ENCODE peak calls at places on chromosomes 7 and 10, in five cellular contexts. L is NB4, W is endothelial cell of umbilical vein, P is heart left ventricle, M is right lobe of liver. H is an unnamed sample.

GRCh38 chr7:3241686-3242258 is 59.3 kb upstream of the SDK1 start:
- DNase-seq in M (no peak), L (no peak), W (no peak), P (no peak), H (no peak)

GRCh38 chr7:140640060-140640611 is 477 bp downstream of the DENND2A start:
- DNase-seq in L (peak), P (peak), M (peak), W (no peak), H (peak)

GRCh38 chr10:132271458-132272011 is 36.2 kb downstream of the STK32C start:
- DNase-seq in M (peak), L (no peak), P (no peak), W (no peak), H (no peak)

GRCh38 chr10:131567279-131568162 is 256.0 kb upstream of the TCERG1L start:
- DNase-seq in W (no peak), M (no peak), P (no peak), L (no peak), H (no peak)

GRCh38 chr10:33240931-33241330 is 93.5 kb downstream of the NRP1 start:
- DNase-seq in W (no peak), P (no peak), L (peak), M (no peak), H (no peak)

GRCh38 chr10:113552723-113553122 is at the start of gene HABP2:
- DNase-seq in P (no peak), M (peak), W (no peak), L (no peak), H (no peak)

GRCh38 chr7:28112467-28112866 is 68.1 kb downstream of the JAZF1 start:
- DNase-seq in L (no peak), P (no peak), W (no peak), M (no peak), H (no peak)

GRCh38 chr7:91942312-91942711 is 1.6 kb downstream of the AKAP9 start:
- DNase-seq in P (no peak), W (no peak), L (peak), M (no peak), H (no peak)

GRCh38 chr7:155543011-155543881 is 3.1 kb downstream of the CNPY1 start:
- DNase-seq in W (no peak), P (no peak), L (peak), M (no peak), H (no peak)

GRCh38 chr10:123043409-123043925 is 34.7 kb downstream of the ACADSB start:
- DNase-seq in P (no peak), W (peak), M (peak), L (peak), H (no peak)

GRCh38 chr10:22683995-22684305 is 30.4 kb downstream of the PIP4K2A start:
- DNase-seq in P (no peak), W (no peak), M (no peak), L (no peak), H (no peak)

GRCh38 chr10:68301790-68302502 is 29.9 kb upstream of the HNRNPH3 start:
- DNase-seq in P (no peak), L (peak), W (peak), M (no peak), H (no peak)

GRCh38 chr10:3502606-3503005 is 282.4 kb downstream of the KLF6 start:
- DNase-seq in W (no peak), P (no peak), L (no peak), M (no peak), H (no peak)

GRCh38 chr10:58590152-58590551 is 77.5 kb downstream of the BICC1 start:
- DNase-seq in L (no peak), P (peak), M (no peak), W (peak), H (no peak)

GRCh38 chr7:83738436-83738835 is 89.5 kb upstream of the SEMA3E start:
- DNase-seq in M (no peak), L (no peak), P (no peak), W (no peak), H (no peak)

GRCh38 chr7:7772385-7772784 is 54.0 kb upstream of the RPA3 start:
- DNase-seq in P (no peak), M (no peak), W (peak), L (no peak), H (no peak)

GRCh38 chr7:54711900-54712595 is 47.0 kb downstream of the SEC61G start:
- DNase-seq in M (no peak), W (no peak), L (no peak), P (no peak), H (no peak)

GRCh38 chr10:44994752-44995530 is 5.8 kb upstream of the ZNF22 start:
- DNase-seq in M (no peak), P (no peak), W (no peak), L (no peak), H (no peak)

GRCh38 chr10:125014984-125015944 is 73.3 kb downstream of the ZRANB1 start:
- DNase-seq in P (peak), L (no peak), W (no peak), M (peak), H (peak)

GRCh38 chr7:87653178-87653577 is 25.0 kb downstream of the RUNDC3B start:
- DNase-seq in W (no peak), L (no peak), P (no peak), M (no peak), H (no peak)

GRCh38 chr7:82859106-82859850 is 303.4 kb downstream of the PCLO start:
- DNase-seq in P (no peak), W (peak), L (peak), M (no peak), H (no peak)

GRCh38 chr7:158468225-158468624 is 119.4 kb downstream of the PTPRN2 start:
- DNase-seq in P (no peak), M (no peak), W (no peak), L (no peak), H (no peak)

GRCh38 chr10:24721254-24722106 is 2.2 kb downstream of the ARHGAP21 start:
- DNase-seq in M (peak), W (peak), L (no peak), P (peak), H (peak)

GRCh38 chr7:151745090-151745638 is 131.8 kb downstream of the PRKAG2 start:
- DNase-seq in M (peak), L (peak), P (peak), W (no peak), H (peak)
- TF ChIP-seq CTCF in M (peak), L (peak), P (no peak), W (peak), H (peak)

GRCh38 chr7:100835903-100836811 is 8.8 kb upstream of the EPHB4 start:
- DNase-seq in L (no peak), W (peak), P (peak), M (no peak), H (peak)

GRCh38 chr7:100836812-100837098 is 9.4 kb upstream of the EPHB4 start:
- DNase-seq in W (no peak), M (no peak), L (no peak), P (no peak), H (no peak)

GRCh38 chr7:100839361-100839760 is 12.0 kb upstream of the EPHB4 start:
- DNase-seq in P (no peak), M (no peak), L (no peak), W (no peak), H (no peak)

GRCh38 chr7:100840470-100841100 is 11.9 kb upstream of the SLC12A9 start:
- DNase-seq in L (no peak), P (no peak), M (no peak), W (no peak), H (no peak)

DNA sequence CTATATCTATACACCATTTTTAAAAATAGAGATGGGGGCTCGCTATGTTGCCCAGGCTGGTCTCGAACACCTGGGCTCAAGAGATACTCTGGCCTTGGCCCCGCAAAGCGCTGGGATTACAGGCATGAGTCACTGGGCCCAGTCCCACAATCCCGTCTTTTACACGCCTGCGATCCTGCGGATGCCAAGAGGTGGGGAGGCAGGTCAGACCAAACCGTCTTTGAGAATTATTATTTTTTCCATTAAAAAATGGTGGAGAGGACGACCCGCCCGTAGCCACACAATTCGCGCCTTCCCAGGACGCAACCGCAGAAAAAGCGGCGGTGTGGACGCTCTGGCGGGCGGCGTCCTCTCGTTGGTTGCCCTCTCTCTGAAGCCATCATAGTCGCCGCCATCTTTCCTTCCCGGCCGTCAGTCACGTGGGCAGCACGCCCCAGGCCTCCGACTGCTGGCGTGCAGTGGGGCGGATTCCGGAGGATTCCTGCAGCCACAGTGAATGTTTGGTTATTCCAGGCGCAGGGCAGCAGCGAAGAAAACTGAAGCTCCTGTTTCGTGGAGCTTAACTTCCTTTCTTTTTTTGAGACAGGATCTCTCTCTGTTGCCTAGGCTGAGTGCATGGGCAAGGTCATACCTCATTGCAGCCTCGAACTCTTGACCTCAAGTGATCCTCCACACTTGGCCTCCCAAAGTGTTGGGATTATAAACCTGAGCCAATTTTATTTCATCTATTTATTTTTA is 9.9 kb upstream of the EPHB4 start:
- DNase-seq in L (no peak), M (peak), P (peak), W (peak), H (peak)
- TF ChIP-seq POLR2A in L (no peak), M (peak), P (no peak), W (peak), H (no peak)

GRCh38 chr10:9762966-9763656 is 1254.6 kb upstream of the CELF2 start:
- DNase-seq in P (no peak), L (peak), M (no peak), W (no peak), H (no peak)

GRCh38 chr10:9766762-9767161 is 1250.9 kb upstream of the CELF2 start:
- DNase-seq in M (no peak), P (no peak), L (no peak), W (no peak), H (no peak)
- TF ChIP-seq CTCF in M (no peak), P (no peak), L (no peak), W (no peak), H (no peak)

DNA sequence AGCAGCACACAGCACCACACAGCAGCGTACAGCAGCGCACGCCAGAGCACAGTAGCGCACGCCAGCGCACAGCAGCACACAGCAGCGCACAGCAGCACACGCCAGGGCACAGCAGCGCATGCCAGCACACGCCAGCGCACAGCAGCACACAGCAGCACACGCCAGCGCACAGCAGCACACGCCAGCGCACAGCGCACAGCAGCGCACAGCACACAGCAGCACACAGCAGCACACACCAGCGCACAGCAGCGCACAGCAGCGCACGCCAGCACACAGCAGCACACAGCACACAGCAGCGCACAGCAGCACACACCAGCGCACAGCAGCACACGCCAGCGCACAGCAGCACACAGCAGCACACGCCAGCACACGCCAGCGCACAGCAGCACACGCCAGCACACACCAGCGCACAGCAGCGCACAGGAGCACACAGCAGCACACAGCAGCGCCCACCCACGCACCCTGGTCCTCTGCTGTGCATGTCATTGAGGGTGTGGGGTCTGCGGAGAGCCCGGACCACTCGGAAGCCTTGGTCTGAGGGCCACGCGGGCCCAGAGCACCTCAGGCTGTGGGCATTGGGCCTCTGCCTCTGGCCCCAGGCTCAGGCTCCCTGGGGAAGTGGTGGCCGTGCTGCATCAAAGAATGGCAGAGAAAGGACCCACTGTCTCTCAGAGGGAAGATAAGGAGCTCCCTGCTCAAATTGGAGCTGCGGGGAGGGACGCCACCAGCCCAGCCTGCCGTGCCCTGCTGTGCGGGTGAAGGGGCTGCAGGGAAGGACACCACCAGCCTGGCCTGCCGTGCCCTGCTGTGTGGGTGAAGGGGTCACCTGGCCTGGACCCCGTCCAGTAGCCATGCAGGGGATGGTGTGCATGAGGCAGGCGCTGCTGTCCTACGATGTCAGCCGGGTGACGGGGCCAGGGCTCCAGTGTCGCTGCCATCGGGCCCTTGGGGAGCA is 27.5 kb upstream of the GPR146 start:
- DNase-seq in M (no peak), L (no peak), W (no peak), P (no peak), H (no peak)
- TF ChIP-seq POLR2A in M (no peak), L (no peak), W (no peak), P (no peak), H (no peak)

DNA sequence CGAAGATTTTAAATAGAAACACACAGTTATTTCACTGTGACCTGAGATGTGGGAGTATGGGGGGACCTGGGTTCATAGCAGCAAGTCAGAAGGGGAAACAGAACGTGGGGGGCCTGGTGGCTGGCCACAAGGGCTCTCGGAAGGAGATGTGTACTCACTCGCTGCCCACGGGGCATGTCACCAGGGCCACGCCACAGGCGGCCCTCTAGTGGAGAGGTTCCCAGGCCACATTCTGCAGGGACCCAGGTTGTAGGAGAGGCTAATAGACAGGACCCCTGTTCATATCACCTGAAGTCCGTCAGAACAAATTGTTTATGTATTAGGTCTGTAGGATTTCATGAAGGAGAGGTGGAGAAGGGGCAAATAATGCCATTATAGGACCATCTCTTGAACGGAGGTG is 25.1 kb upstream of the SVOPL start:
- DNase-seq in L (peak), P (no peak), M (no peak), W (no peak), H (peak)
- TF ChIP-seq CTCF in L (peak), P (no peak), M (no peak), W (no peak), H (no peak)

GRCh38 chr7:100705753-100706671 is at the start of gene POP7:
- DNase-seq in W (peak), P (peak), M (peak), L (peak), H (peak)
- TF ChIP-seq POLR2A in W (peak), P (no peak), M (peak), L (peak), H (peak)

DNA sequence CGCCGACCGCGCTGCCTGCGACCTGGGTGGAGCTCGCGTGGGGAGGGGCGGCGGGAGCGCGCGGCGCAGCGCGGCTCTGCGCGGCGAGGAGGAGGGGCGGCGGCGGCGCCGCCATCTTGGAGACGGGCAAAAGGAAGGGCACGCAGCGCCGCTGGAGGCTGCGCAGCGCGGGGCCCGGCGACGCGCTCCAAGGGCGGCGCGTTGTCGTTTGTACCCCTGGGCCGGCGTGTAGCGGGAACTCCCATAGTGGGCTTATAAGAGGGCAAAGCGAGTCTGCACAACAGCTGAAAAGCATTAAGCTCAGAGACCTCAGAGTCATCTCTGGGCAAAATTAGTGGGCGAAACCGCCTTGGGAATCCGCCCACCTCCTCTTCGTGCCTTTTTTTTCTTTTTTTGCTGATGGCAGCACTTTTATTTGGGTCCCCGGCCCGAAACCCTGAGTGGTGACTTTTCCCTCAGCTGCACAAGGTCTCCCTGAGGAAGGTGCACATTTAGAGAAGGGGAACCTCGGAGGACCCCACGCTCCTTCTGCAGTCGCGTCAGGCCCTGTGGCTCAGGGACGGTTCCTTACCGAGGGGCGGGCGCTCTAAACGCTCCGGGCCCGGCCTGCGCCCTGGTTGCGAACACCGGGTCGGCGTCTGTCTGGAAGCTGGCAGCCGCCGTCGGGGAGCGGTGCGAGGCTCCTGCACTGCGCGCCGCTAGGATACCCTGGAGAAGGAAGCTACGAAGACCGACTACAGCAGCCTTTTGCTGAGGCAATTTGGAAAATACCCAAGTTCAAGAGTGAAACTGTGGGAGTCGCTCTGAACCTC is 423 bp upstream of the MCMBP start:
- DNase-seq in L (peak), W (peak), M (peak), P (peak), H (peak)
- TF ChIP-seq CTCF in L (no peak), W (no peak), M (no peak), P (no peak), H (no peak)

GRCh38 chr10:78029294-78030226 is at the start of gene POLR3A:
- DNase-seq in L (peak), M (peak), W (peak), P (peak), H (peak)
- TF ChIP-seq POLR2A in L (peak), M (no peak), W (peak), P (no peak), H (peak)

DNA sequence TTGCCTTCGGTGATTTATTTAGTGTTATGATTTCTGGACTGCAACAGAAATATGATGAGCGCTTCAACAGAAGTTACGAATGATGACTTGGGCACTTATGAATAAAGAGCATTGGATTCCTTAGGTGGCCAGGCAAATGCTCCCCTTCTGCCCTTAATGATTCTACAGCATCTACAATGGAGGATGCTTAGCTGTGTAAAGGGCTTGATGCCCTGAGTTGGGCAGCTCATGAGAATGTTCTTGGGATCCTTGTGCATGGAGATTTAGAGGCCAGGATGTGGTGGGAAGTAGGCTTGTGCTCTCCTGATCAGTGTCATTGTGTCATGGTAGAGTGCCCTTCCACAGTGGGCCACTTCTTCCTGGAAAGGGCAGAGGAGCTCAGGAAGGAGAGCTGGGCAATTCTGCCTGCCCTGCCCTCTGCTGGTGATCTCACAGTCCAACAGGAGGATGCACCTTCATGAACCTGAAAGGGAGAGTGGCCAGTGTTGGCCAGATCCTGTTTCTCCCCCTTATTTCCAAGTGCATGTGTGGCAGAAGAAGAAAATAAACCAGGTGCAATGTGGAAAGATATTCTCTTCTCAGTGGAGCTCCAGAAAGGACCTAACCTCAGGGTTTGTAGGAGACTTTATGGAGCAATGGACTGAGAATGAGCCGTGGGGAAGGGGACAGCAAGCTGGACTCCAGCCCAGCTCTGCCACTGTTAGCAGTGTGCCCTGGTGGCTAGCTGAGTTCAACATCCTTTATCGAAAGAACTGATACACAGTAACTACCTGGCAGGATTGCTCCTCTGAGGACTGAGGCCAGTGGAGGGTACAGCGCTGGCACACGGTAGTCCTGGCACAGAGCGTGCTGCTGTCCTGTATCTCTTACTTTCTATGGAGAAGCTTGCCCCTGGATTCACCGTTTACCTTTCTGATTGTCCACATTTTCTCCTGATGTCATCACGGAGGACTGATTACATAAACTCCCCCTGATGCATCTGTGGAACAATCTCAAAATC is 182.9 kb downstream of the BMPER start:
- DNase-seq in P (no peak), L (peak), M (peak), W (peak), H (peak)
- TF ChIP-seq CTCF in P (peak), L (peak), M (peak), W (peak), H (peak)

H was measured in upper lobe of left lung.